ENCODE peak calls at places on chromosomes 6 and 20, in five cellular contexts. S is thoracic aorta, L is AG04450, C is GM10248, T is tibial nerve. R is an unnamed sample.

GRCh38 chr6:100228437-100229424 is 234.7 kb upstream of the MCHR2 start:
- DNase-seq in S (no peak), L (peak), C (peak), T (peak), R (no peak)

GRCh38 chr20:1281279-1282057 is 15.4 kb downstream of the SNPH start:
- DNase-seq in S (no peak), L (no peak), C (no peak), T (no peak), R (no peak)

GRCh38 chr6:167652701-167653095 is 174.0 kb upstream of the AFDN start:
- DNase-seq in S (no peak), L (no peak), C (no peak), T (no peak), R (no peak)

GRCh38 chr6:114747995-114748625 is 405.3 kb upstream of the HS3ST5 start:
- DNase-seq in S (no peak), L (peak), C (peak), T (peak), R (no peak)

GRCh38 chr6:165991341-165991740 is 176.3 kb downstream of the TBXT start:
- DNase-seq in S (no peak), L (no peak), C (no peak), T (no peak), R (no peak)

GRCh38 chr6:51494342-51494741 is 593.1 kb downstream of the PKHD1 start:
- DNase-seq in S (no peak), L (no peak), C (no peak), T (no peak), R (no peak)

GRCh38 chr6:163719028-163719742 is 304.7 kb downstream of the QKI start:
- DNase-seq in S (no peak), L (no peak), C (no peak), T (no peak), R (no peak)

GRCh38 chr6:56806368-56806767 is 148.5 kb upstream of the BEND6 start:
- DNase-seq in S (no peak), L (no peak), C (no peak), T (no peak), R (no peak)

GRCh38 chr20:20003088-20003954 is 13.8 kb upstream of the NAA20 start:
- DNase-seq in S (no peak), L (no peak), C (peak), T (peak), R (no peak)

GRCh38 chr20:17594443-17594842 is 24.6 kb downstream of the DSTN start:
- DNase-seq in S (no peak), L (peak), C (no peak), T (no peak), R (no peak)

GRCh38 chr20:48008850-48009535 is 223.7 kb upstream of the SULF2 start:
- DNase-seq in S (no peak), L (no peak), C (no peak), T (no peak), R (no peak)

GRCh38 chr6:143002686-143003085 is 57.7 kb upstream of the HIVEP2 start:
- DNase-seq in S (no peak), L (no peak), C (no peak), T (no peak), R (no peak)

DNA sequence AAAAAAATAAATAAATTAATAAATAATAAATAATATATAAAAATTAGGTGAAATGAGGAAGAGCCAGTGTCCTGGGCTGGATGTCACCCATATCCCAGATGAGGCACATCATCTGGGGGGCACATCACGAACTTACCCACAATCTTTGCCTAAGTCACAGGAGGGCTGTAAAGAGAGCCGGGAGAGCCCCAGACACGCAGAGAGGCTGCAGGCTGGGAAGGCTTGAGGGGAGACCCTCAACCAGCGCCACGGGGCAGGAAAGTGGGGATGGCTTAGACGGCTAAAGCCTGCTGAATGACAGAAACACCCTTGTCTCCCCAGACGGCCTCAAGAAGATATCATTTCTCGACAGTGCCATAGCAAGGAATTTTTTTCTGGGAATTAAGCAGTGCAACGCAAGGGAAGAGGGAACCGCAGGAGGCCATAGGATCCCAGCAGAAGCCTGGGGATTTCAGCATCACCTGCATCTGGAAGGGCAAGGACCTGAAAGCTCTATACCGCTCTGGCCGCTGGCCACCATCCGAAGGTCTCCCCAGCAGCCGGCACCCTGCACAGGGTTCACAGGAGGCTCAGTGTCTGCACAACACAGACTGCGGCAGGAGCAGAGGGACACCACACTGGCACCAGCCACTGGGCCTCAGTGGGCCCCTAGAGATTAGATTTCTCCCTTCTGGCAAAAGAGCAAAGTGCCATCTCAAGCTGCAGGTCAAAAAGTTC is 22.8 kb upstream of the NXT1 start:
- DNase-seq in S (no peak), L (no peak), C (no peak), T (no peak), R (no peak)
- TF ChIP-seq CTCF in S (no peak), L (no peak), C (no peak), T (no peak), R (no peak)

GRCh38 chr20:60976913-60977312 is 275.1 kb upstream of the CDH4 start:
- DNase-seq in S (no peak), L (no peak), C (no peak), T (no peak), R (no peak)
- TF ChIP-seq CTCF in S (no peak), L (no peak), C (no peak), T (no peak), R (peak)

DNA sequence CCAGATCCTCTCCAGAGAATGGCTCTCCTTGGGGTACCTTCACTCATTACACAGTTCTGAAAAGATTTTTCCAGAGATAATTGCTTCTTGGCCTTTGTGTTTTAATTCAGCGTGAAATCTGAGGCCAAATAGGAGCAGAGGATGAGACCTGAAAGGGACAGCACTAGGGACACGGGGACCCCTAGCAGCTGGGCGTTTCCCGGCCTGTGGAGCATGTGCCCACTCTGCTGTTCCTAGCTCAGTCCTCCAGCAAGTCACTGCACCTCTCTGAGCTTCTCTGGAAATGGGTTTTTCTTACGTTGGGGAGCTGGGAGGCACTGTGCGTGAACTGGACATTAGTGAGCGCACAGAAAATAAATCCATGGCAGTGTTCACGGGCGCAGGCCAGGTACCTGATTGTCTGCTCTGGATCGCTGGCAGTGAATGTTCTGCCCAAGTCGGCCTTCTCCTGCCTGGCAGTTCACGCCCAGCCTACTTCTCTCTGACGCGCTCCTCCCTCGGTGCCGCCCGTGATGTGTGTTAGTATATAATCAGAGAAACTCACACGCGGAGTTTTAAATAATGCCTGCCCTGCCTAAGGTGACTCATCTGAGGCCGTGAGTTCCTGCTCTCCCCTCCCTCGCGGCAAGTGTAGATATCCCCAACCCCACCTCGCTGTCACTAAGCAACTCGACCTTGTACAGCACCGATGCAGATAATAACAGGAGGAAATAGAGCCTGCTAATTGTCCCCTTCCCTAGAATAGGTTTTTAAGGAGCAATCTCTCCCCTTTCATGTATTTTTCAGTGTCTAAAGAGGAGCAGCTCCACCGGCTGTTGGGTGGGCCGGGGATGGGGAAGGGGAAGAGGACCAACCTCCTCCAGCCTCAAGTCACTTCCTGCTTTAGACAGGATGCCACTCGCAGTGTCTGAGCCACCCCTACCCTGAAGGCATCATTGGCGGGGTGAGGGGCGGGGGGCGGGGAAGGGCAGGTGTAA is 2.7 kb upstream of the TUBB2A start:
- DNase-seq in S (no peak), L (no peak), C (no peak), T (peak), R (no peak)
- TF ChIP-seq CTCF in S (no peak), L (no peak), C (no peak), T (no peak), R (no peak)

GRCh38 chr6:84349542-84349941 is 122.1 kb upstream of the CEP162 start:
- DNase-seq in S (no peak), L (no peak), C (no peak), T (no peak), R (no peak)

GRCh38 chr6:84348801-84349200 is 121.4 kb upstream of the CEP162 start:
- DNase-seq in S (no peak), L (no peak), C (no peak), T (no peak), R (no peak)

GRCh38 chr6:84344005-84344404 is 116.6 kb upstream of the CEP162 start:
- DNase-seq in S (no peak), L (no peak), C (no peak), T (no peak), R (no peak)

GRCh38 chr6:84350397-84350796 is 123.0 kb upstream of the CEP162 start:
- DNase-seq in S (no peak), L (no peak), C (no peak), T (no peak), R (no peak)

GRCh38 chr6:84346372-84346771 is 118.9 kb upstream of the CEP162 start:
- DNase-seq in S (no peak), L (no peak), C (no peak), T (no peak), R (no peak)
- TF ChIP-seq CTCF in S (no peak), L (peak), C (no peak), T (no peak), R (no peak)

GRCh38 chr6:22145823-22146379 is 150.9 kb downstream of the PRL start:
- DNase-seq in S (no peak), L (peak), C (no peak), T (peak), R (no peak)
- TF ChIP-seq CTCF in S (no peak), L (peak), C (no peak), T (no peak), R (peak)

GRCh38 chr6:40171343-40171742 is 237.1 kb upstream of the MOCS1 start:
- DNase-seq in S (no peak), L (no peak), C (no peak), T (no peak), R (no peak)
- TF ChIP-seq CTCF in S (no peak), L (no peak), C (no peak), T (no peak), R (no peak)

GRCh38 chr20:2524435-2525272 is 11.7 kb upstream of the TMC2 start:
- DNase-seq in S (peak), L (peak), C (peak), T (peak), R (peak)
- TF ChIP-seq CTCF in S (peak), L (peak), C (peak), T (peak), R (peak)

DNA sequence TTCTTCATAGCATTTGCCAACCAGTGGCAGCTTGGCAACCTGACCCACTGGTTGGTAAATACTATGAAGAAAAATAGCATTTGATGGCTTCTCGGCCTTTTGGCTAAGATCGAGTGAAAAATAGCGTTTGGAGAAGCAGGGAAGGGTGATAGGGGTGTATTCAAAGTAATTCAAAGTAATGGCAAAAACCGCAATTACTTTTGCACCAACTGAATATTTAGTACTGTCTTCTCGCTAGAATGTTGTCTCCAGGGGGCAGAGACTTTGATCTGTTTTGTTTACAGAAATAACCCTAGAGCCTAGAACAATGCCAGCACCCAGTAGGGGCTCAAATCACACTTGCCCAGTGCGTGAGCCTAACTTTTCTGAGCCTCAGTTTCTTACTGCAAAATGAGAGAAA is 106.1 kb downstream of the CDC5L start:
- DNase-seq in S (no peak), L (no peak), C (no peak), T (no peak), R (no peak)
- TF ChIP-seq CTCF in S (no peak), L (no peak), C (no peak), T (no peak), R (no peak)

R was measured in D721Med.